ENCODE peak calls at places on chromosome 5, in four cellular contexts. S is fibroblast of pulmonary artery, Z is pancreas, R is A549. Y is an unnamed sample.

GRCh38 chr5:50440651-50441478 is at the start of gene EMB:
- DNase-seq in S (peak; percentile 1), Z (peak; percentile 14), R (peak; percentile 16), Y (peak; percentile 57)

GRCh38 chr5:154474267-154474956 is 3.6 kb downstream of the HAND1 start:
- DNase-seq in S (no peak), Z (no peak), R (no peak), Y (no peak)

GRCh38 chr5:178232124-178232919 is at the start of gene PHYKPL:
- DNase-seq in S (peak; percentile 64), Z (peak; percentile 70), R (peak; percentile 64), Y (peak; percentile 74)

GRCh38 chr5:174877987-174878386 is 153.6 kb downstream of the MSX2 start:
- DNase-seq in S (no peak), Z (no peak), R (no peak), Y (no peak)

GRCh38 chr5:148739524-148739923 is 85.2 kb upstream of the HTR4 start:
- DNase-seq in S (no peak), Z (no peak), R (no peak), Y (no peak)

GRCh38 chr5:42641321-42642005 is 115.2 kb upstream of the CCDC152 start:
- DNase-seq in S (no peak), Z (no peak), R (no peak), Y (no peak)

GRCh38 chr5:148970228-148970627 is 92.6 kb downstream of the SH3TC2 start:
- DNase-seq in S (no peak), Z (peak; percentile 52), R (no peak), Y (peak; percentile 63)

GRCh38 chr5:139180850-139181785 is 17.1 kb downstream of the SIL1 start:
- DNase-seq in S (peak; percentile 76), Z (no peak), R (no peak), Y (no peak)

GRCh38 chr5:174428895-174429294 is 295.5 kb upstream of the MSX2 start:
- DNase-seq in S (no peak), Z (no peak), R (no peak), Y (no peak)

GRCh38 chr5:32679218-32679617 is 31.9 kb upstream of the NPR3 start:
- DNase-seq in S (peak; percentile 3), Z (no peak), R (no peak), Y (no peak)

GRCh38 chr5:137022043-137022442 is 477.1 kb downstream of the SPOCK1 start:
- DNase-seq in S (peak; percentile 26), Z (no peak), R (no peak), Y (no peak)

GRCh38 chr5:308672-309271 is 12.7 kb upstream of the AHRR start:
- DNase-seq in S (peak; percentile 58), Z (no peak), R (peak; percentile 29), Y (no peak)

GRCh38 chr5:7261049-7261448 is 134.9 kb upstream of the ADCY2 start:
- DNase-seq in S (peak; percentile 3), Z (no peak), R (peak; percentile 16), Y (no peak)

GRCh38 chr5:2560435-2560834 is 191.0 kb downstream of the IRX2 start:
- DNase-seq in S (no peak), Z (no peak), R (no peak), Y (no peak)

GRCh38 chr5:124457101-124457500 is 289.3 kb downstream of the ZNF608 start:
- DNase-seq in S (no peak), Z (no peak), R (no peak), Y (no peak)

GRCh38 chr5:159510282-159510681 is 180.0 kb upstream of the IL12B start:
- DNase-seq in S (peak; percentile 56), Z (no peak), R (no peak), Y (peak; percentile 20)

GRCh38 chr5:56620903-56621680 is 194.3 kb upstream of the MAP3K1 start:
- DNase-seq in S (peak; percentile 78), Z (no peak), R (no peak), Y (no peak)

GRCh38 chr5:138773215-138773614 is 20.0 kb downstream of the CTNNA1 start:
- DNase-seq in S (no peak), Z (no peak), R (no peak), Y (no peak)

GRCh38 chr5:135705230-135705631 is 126.4 kb upstream of the CXCL14 start:
- DNase-seq in S (no peak), Z (peak; percentile 31), R (no peak), Y (no peak)

GRCh38 chr5:160937570-160937969 is 85.6 kb upstream of the ATP10B start:
- DNase-seq in S (no peak), Z (no peak), R (no peak), Y (no peak)

GRCh38 chr5:40634154-40634553 is 45.6 kb upstream of the PTGER4 start:
- DNase-seq in S (no peak), Z (no peak), R (no peak), Y (no peak)

GRCh38 chr5:38426493-38426892 is 130.0 kb downstream of the LIFR start:
- DNase-seq in S (peak; percentile 46), Z (no peak), R (no peak), Y (no peak)

GRCh38 chr5:73693573-73694061 is 67.6 kb downstream of the ARHGEF28 start:
- DNase-seq in S (peak; percentile 71), Z (peak; percentile 14), R (peak; percentile 40), Y (no peak)

GRCh38 chr5:136087961-136088871 is 44.4 kb upstream of the SMAD5 start:
- DNase-seq in S (peak; percentile 94), Z (peak; percentile 83), R (no peak), Y (peak; percentile 70)

GRCh38 chr5:58224661-58225060 is 235.2 kb downstream of the PLK2 start:
- DNase-seq in S (no peak), Z (no peak), R (no peak), Y (no peak)

GRCh38 chr5:4981612-4982011 is 158.5 kb upstream of the ADAMTS16 start:
- DNase-seq in S (no peak), Z (no peak), R (no peak), Y (no peak)

GRCh38 chr5:173452098-173452497 is 123.9 kb upstream of the STC2 start:
- DNase-seq in S (peak; percentile 86), Z (no peak), R (no peak), Y (no peak)

GRCh38 chr5:13932006-13932405 is 12.5 kb downstream of the DNAH5 start:
- DNase-seq in S (no peak), Z (no peak), R (no peak), Y (no peak)

GRCh38 chr5:142014911-142015584 is 2.2 kb upstream of the GNPDA1 start:
- DNase-seq in S (peak; percentile 70), Z (peak; percentile 25), R (peak; percentile 62), Y (no peak)

GRCh38 chr5:125262782-125263181 is 516.3 kb upstream of the ZNF608 start:
- DNase-seq in S (peak; percentile 45), Z (no peak), R (no peak), Y (no peak)

GRCh38 chr5:157977957-157978505 is 119.1 kb upstream of the CLINT1 start:
- DNase-seq in S (no peak), Z (no peak), R (no peak), Y (no peak)

GRCh38 chr5:34699155-34700077 is 43.3 kb downstream of the RAI14 start:
- DNase-seq in S (no peak), Z (peak; percentile 32), R (no peak), Y (no peak)

GRCh38 chr5:71601222-71602026 is 14.3 kb downstream of the MCCC2 start:
- DNase-seq in S (peak; percentile 95), Z (peak; percentile 44), R (peak; percentile 75), Y (peak; percentile 59)
- H3K4me3 ChIP-seq in S (no peak overlapping the region), Z (no peak overlapping the region), R (no peak overlapping the region), Y (no peak overlapping the region)

GRCh38 chr5:169666365-169666764 is 29.3 kb downstream of the DOCK2 start:
- DNase-seq in S (no peak), Z (no peak), R (no peak), Y (no peak)

GRCh38 chr5:169667896-169668674 is 31.0 kb downstream of the DOCK2 start:
- DNase-seq in S (no peak), Z (no peak), R (peak; percentile 55), Y (no peak)

GRCh38 chr5:169663537-169663936 is 26.5 kb downstream of the DOCK2 start:
- DNase-seq in S (no peak), Z (no peak), R (no peak), Y (no peak)

GRCh38 chr5:169670769-169671525 is 33.9 kb downstream of the DOCK2 start:
- DNase-seq in S (no peak), Z (no peak), R (no peak), Y (no peak)

DNA sequence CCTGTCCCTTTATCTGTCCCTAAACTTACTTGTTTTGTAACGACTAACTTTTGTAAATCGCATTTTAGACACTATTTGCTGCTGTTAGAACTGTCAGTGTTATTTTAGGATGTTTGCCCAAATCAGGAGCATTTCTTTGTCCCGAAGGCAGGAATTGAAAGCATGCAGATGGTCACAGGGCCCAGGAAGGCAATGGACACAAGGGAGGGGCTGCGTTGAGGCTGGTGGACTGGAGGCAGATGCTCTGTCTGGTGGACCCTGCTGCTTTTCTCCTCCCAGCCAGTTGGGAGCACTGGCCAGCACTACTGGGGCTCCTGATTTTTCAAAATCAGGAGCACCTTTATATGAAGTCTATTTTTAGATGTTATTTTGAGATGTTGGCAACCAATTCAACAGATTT is 31.7 kb downstream of the DOCK2 start:
- DNase-seq in S (no peak), Z (no peak), R (peak; percentile 58), Y (no peak)
- H3K4me3 ChIP-seq in S (no peak overlapping the region), Z (no peak overlapping the region), R (no peak overlapping the region), Y (no peak overlapping the region)

GRCh38 chr5:103560826-103561225 is 1.8 kb downstream of the NUDT12 start:
- DNase-seq in S (no peak), Z (no peak), R (no peak), Y (no peak)

GRCh38 chr5:103562453-103563157 is at the start of gene NUDT12:
- DNase-seq in S (peak; percentile 80), Z (peak; percentile 62), R (peak; percentile 16), Y (peak; percentile 57)

GRCh38 chr5:103565711-103566110 is 3.1 kb upstream of the NUDT12 start:
- DNase-seq in S (no peak), Z (no peak), R (no peak), Y (no peak)

GRCh38 chr5:103562084-103562452 is 521 bp downstream of the NUDT12 start:
- DNase-seq in S (no peak), Z (no peak), R (no peak), Y (no peak)

DNA sequence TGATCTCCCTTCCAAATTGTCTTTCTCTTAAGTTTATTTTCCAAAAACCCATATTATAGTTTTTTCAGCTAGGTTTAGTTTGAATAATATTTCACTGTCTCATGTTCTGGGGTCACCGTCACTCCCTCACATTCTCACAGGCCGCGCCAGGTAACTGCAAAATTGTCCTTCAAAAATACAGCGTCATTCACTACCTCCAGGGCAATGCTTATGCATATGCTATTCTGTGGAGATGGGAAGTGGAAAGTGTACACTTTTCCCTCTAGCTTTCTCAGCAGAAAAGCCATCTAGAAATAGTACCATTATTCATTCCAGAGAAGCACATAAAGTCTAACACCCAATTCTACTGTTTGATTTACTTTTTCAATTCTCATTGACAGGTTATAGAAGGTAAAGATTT is 919 bp downstream of the NUDT12 start:
- DNase-seq in S (peak; percentile 4), Z (no peak), R (no peak), Y (no peak)
- H3K4me3 ChIP-seq in S (peak overlapping the region; percentile 85), Z (peak overlapping the region; percentile 63), R (peak overlapping the region; percentile 62), Y (peak overlapping the region; percentile 89)

DNA sequence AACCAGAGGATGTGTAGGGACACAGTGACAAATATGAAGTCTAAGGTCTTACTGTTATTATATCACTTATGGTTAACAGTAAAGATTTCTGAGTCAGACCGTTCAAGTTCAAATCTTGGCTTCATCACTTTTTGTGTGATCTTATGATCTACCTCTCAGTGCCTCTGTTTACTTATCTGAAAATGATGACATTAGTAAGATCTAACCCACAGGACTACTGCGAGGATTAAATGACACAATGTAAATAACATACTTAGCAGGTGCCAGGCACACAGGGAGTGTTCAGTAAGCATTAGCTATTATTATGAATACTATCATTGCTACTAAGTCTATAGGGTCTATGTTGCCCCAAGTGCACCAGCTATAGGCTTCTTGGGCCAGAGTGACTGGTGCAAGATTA is 2.0 kb downstream of the IRF1 start:
- DNase-seq in S (no peak), Z (no peak), R (no peak), Y (no peak)
- H3K4me3 ChIP-seq in S (peak overlapping the region; percentile 71), Z (peak overlapping the region; percentile 58), R (no peak overlapping the region), Y (peak overlapping the region; percentile 97)